ENCODE peak calls at places on chromosomes 2 and 18, in six cellular contexts. One of them, this sample, is unnamed.

GRCh38 chr2:217918220-217919024 is 84.4 kb downstream of the TNS1 start:
- DNase-seq in uterus: peak; percentile 74
- DNase-seq in PC-9: no peak
- DNase-seq in left lung: no peak
- DNase-seq in effector memory CD4-positive, alpha-beta T cell: no peak
- DNase-seq in ovary: peak; percentile 65
- DNase-seq in this sample: peak; percentile 85

GRCh38 chr2:239567786-239568185 is 167.0 kb upstream of the HDAC4 start:
- DNase-seq in uterus: no peak
- DNase-seq in PC-9: no peak
- DNase-seq in left lung: no peak
- DNase-seq in effector memory CD4-positive, alpha-beta T cell: no peak
- DNase-seq in ovary: no peak
- DNase-seq in this sample: peak; percentile 43

GRCh38 chr2:54106631-54107454 is 8.6 kb upstream of the ACYP2 start:
- DNase-seq in uterus: no peak
- DNase-seq in PC-9: peak; percentile 51
- DNase-seq in left lung: no peak
- DNase-seq in effector memory CD4-positive, alpha-beta T cell: peak; percentile 28
- DNase-seq in ovary: peak; percentile 32
- DNase-seq in this sample: no peak

GRCh38 chr2:234958311-234958710 is 6.5 kb downstream of the SH3BP4 start:
- DNase-seq in uterus: no peak
- DNase-seq in PC-9: no peak
- DNase-seq in left lung: peak; percentile 25
- DNase-seq in effector memory CD4-positive, alpha-beta T cell: no peak
- DNase-seq in ovary: no peak
- DNase-seq in this sample: peak; percentile 44

GRCh38 chr2:230591850-230592249 is 120.8 kb upstream of the CAB39 start:
- DNase-seq in uterus: no peak
- DNase-seq in PC-9: no peak
- DNase-seq in left lung: no peak
- DNase-seq in effector memory CD4-positive, alpha-beta T cell: no peak
- DNase-seq in ovary: no peak
- DNase-seq in this sample: no peak

GRCh38 chr2:24456610-24457556 is 34.2 kb upstream of the NCOA1 start:
- DNase-seq in uterus: peak; percentile 92
- DNase-seq in PC-9: peak; percentile 34
- DNase-seq in left lung: peak; percentile 77
- DNase-seq in effector memory CD4-positive, alpha-beta T cell: no peak
- DNase-seq in ovary: peak; percentile 89
- DNase-seq in this sample: peak; percentile 82

GRCh38 chr18:62596145-62597005 is 73.5 kb downstream of the ZCCHC2 start:
- DNase-seq in uterus: no peak
- DNase-seq in PC-9: no peak
- DNase-seq in left lung: no peak
- DNase-seq in effector memory CD4-positive, alpha-beta T cell: no peak
- DNase-seq in ovary: no peak
- DNase-seq in this sample: no peak

GRCh38 chr18:56647071-56647470 is 4.1 kb upstream of the WDR7 start:
- DNase-seq in uterus: no peak
- DNase-seq in PC-9: no peak
- DNase-seq in left lung: no peak
- DNase-seq in effector memory CD4-positive, alpha-beta T cell: no peak
- DNase-seq in ovary: no peak
- DNase-seq in this sample: no peak

GRCh38 chr2:224882291-224883171 is 159.7 kb downstream of the DOCK10 start:
- DNase-seq in uterus: no peak
- DNase-seq in PC-9: no peak
- DNase-seq in left lung: no peak
- DNase-seq in effector memory CD4-positive, alpha-beta T cell: no peak
- DNase-seq in ovary: no peak
- DNase-seq in this sample: no peak

GRCh38 chr2:148209598-148209997 is 188.7 kb downstream of the MBD5 start:
- DNase-seq in uterus: no peak
- DNase-seq in PC-9: no peak
- DNase-seq in left lung: no peak
- DNase-seq in effector memory CD4-positive, alpha-beta T cell: no peak
- DNase-seq in ovary: no peak
- DNase-seq in this sample: no peak

GRCh38 chr2:25558262-25558661 is 115.1 kb downstream of the DTNB start:
- DNase-seq in uterus: no peak
- DNase-seq in PC-9: no peak
- DNase-seq in left lung: no peak
- DNase-seq in effector memory CD4-positive, alpha-beta T cell: no peak
- DNase-seq in ovary: no peak
- DNase-seq in this sample: no peak

GRCh38 chr18:76115580-76115979 is 379.5 kb downstream of the ZNF516 start:
- DNase-seq in uterus: no peak
- DNase-seq in PC-9: no peak
- DNase-seq in left lung: no peak
- DNase-seq in effector memory CD4-positive, alpha-beta T cell: no peak
- DNase-seq in ovary: no peak
- DNase-seq in this sample: no peak

GRCh38 chr2:215680605-215681598 is 245.0 kb upstream of the FN1 start:
- DNase-seq in uterus: no peak
- DNase-seq in PC-9: peak; percentile 27
- DNase-seq in left lung: peak; percentile 54
- DNase-seq in effector memory CD4-positive, alpha-beta T cell: no peak
- DNase-seq in ovary: no peak
- DNase-seq in this sample: no peak

GRCh38 chr2:190335225-190335559 is 8.2 kb upstream of the INPP1 start:
- DNase-seq in uterus: no peak
- DNase-seq in PC-9: no peak
- DNase-seq in left lung: no peak
- DNase-seq in effector memory CD4-positive, alpha-beta T cell: no peak
- DNase-seq in ovary: no peak
- DNase-seq in this sample: no peak

GRCh38 chr18:54843302-54843701 is 15.0 kb downstream of the RAB27B start:
- DNase-seq in uterus: no peak
- DNase-seq in PC-9: no peak
- DNase-seq in left lung: no peak
- DNase-seq in effector memory CD4-positive, alpha-beta T cell: no peak
- DNase-seq in ovary: no peak
- DNase-seq in this sample: no peak

GRCh38 chr2:199612509-199613130 is 154.9 kb upstream of the SATB2 start:
- DNase-seq in uterus: no peak
- DNase-seq in PC-9: no peak
- DNase-seq in left lung: no peak
- DNase-seq in effector memory CD4-positive, alpha-beta T cell: no peak
- DNase-seq in ovary: no peak
- DNase-seq in this sample: no peak

GRCh38 chr2:85746313-85747004 is 7.3 kb upstream of the ATOH8 start:
- DNase-seq in uterus: no peak
- DNase-seq in PC-9: no peak
- DNase-seq in left lung: no peak
- DNase-seq in effector memory CD4-positive, alpha-beta T cell: no peak
- DNase-seq in ovary: no peak
- DNase-seq in this sample: no peak

GRCh38 chr2:214379227-214379626 is 31.6 kb upstream of the VWC2L start:
- DNase-seq in uterus: no peak
- DNase-seq in PC-9: no peak
- DNase-seq in left lung: no peak
- DNase-seq in effector memory CD4-positive, alpha-beta T cell: no peak
- DNase-seq in ovary: no peak
- DNase-seq in this sample: no peak

GRCh38 chr2:53104263-53104662 is 663.3 kb upstream of the CHAC2 start:
- DNase-seq in uterus: no peak
- DNase-seq in PC-9: peak; percentile 2
- DNase-seq in left lung: no peak
- DNase-seq in effector memory CD4-positive, alpha-beta T cell: no peak
- DNase-seq in ovary: no peak
- DNase-seq in this sample: no peak

GRCh38 chr18:64017870-64018269 is 48.0 kb downstream of the SERPINB8 start:
- DNase-seq in uterus: no peak
- DNase-seq in PC-9: no peak
- DNase-seq in left lung: no peak
- DNase-seq in effector memory CD4-positive, alpha-beta T cell: no peak
- DNase-seq in ovary: no peak
- DNase-seq in this sample: no peak

GRCh38 chr18:32919799-32920198 is 147.0 kb upstream of the KLHL14 start:
- DNase-seq in uterus: no peak
- DNase-seq in PC-9: no peak
- DNase-seq in left lung: no peak
- DNase-seq in effector memory CD4-positive, alpha-beta T cell: no peak
- DNase-seq in ovary: no peak
- DNase-seq in this sample: no peak

GRCh38 chr2:133819906-133820305 is 251.6 kb upstream of the NCKAP5 start:
- DNase-seq in uterus: no peak
- DNase-seq in PC-9: no peak
- DNase-seq in left lung: no peak
- DNase-seq in effector memory CD4-positive, alpha-beta T cell: no peak
- DNase-seq in ovary: no peak
- DNase-seq in this sample: no peak

GRCh38 chr2:37456479-37456878 is 112.0 kb downstream of the QPCT start:
- DNase-seq in uterus: no peak
- DNase-seq in PC-9: no peak
- DNase-seq in left lung: no peak
- DNase-seq in effector memory CD4-positive, alpha-beta T cell: peak; percentile 15
- DNase-seq in ovary: no peak
- DNase-seq in this sample: no peak

GRCh38 chr2:9373047-9373446 is 50.3 kb downstream of the ITGB1BP1 start:
- DNase-seq in uterus: no peak
- DNase-seq in PC-9: no peak
- DNase-seq in left lung: no peak
- DNase-seq in effector memory CD4-positive, alpha-beta T cell: no peak
- DNase-seq in ovary: no peak
- DNase-seq in this sample: peak; percentile 93

GRCh38 chr18:37575646-37576045 is 10.0 kb upstream of the CELF4 start:
- DNase-seq in uterus: no peak
- DNase-seq in PC-9: no peak
- DNase-seq in left lung: no peak
- DNase-seq in effector memory CD4-positive, alpha-beta T cell: no peak
- DNase-seq in ovary: no peak
- DNase-seq in this sample: no peak

GRCh38 chr2:181364492-181365175 is 92.6 kb upstream of the ITGA4 start:
- DNase-seq in uterus: no peak
- DNase-seq in PC-9: no peak
- DNase-seq in left lung: no peak
- DNase-seq in effector memory CD4-positive, alpha-beta T cell: no peak
- DNase-seq in ovary: no peak
- DNase-seq in this sample: no peak

GRCh38 chr2:196131384-196131861 is 40.0 kb downstream of the STK17B start:
- DNase-seq in uterus: no peak
- DNase-seq in PC-9: peak; percentile 25
- DNase-seq in left lung: no peak
- DNase-seq in effector memory CD4-positive, alpha-beta T cell: peak; percentile 45
- DNase-seq in ovary: no peak
- DNase-seq in this sample: no peak

GRCh38 chr18:45998244-45998643 is 31.1 kb upstream of the EPG5 start:
- DNase-seq in uterus: no peak
- DNase-seq in PC-9: no peak
- DNase-seq in left lung: no peak
- DNase-seq in effector memory CD4-positive, alpha-beta T cell: no peak
- DNase-seq in ovary: no peak
- DNase-seq in this sample: no peak

GRCh38 chr2:151789055-151789834 is 39.0 kb downstream of the ARL5A start:
- DNase-seq in uterus: no peak
- DNase-seq in PC-9: no peak
- DNase-seq in left lung: no peak
- DNase-seq in effector memory CD4-positive, alpha-beta T cell: no peak
- DNase-seq in ovary: no peak
- DNase-seq in this sample: no peak
- H3K27ac ChIP-seq in uterus: no peak overlapping the region
- H3K27ac ChIP-seq in PC-9: no peak overlapping the region
- H3K27ac ChIP-seq in left lung: no peak overlapping the region
- H3K27ac ChIP-seq in effector memory CD4-positive, alpha-beta T cell: no peak overlapping the region
- H3K27ac ChIP-seq in ovary: no peak overlapping the region
- H3K27ac ChIP-seq in this sample: no peak overlapping the region

GRCh38 chr2:8087480-8087840 is 594.4 kb upstream of the ID2 start:
- DNase-seq in uterus: no peak
- DNase-seq in PC-9: no peak
- DNase-seq in left lung: no peak
- DNase-seq in effector memory CD4-positive, alpha-beta T cell: no peak
- DNase-seq in ovary: no peak
- DNase-seq in this sample: no peak
- H3K27ac ChIP-seq in uterus: no peak overlapping the region
- H3K27ac ChIP-seq in PC-9: no peak overlapping the region
- H3K27ac ChIP-seq in left lung: no peak overlapping the region
- H3K27ac ChIP-seq in effector memory CD4-positive, alpha-beta T cell: no peak overlapping the region
- H3K27ac ChIP-seq in ovary: no peak overlapping the region
- H3K27ac ChIP-seq in this sample: no peak overlapping the region

GRCh38 chr18:13501896-13502295 is 224.5 kb downstream of the FAM210A start:
- DNase-seq in uterus: no peak
- DNase-seq in PC-9: no peak
- DNase-seq in left lung: no peak
- DNase-seq in effector memory CD4-positive, alpha-beta T cell: no peak
- DNase-seq in ovary: no peak
- DNase-seq in this sample: no peak
- H3K27ac ChIP-seq in uterus: no peak overlapping the region
- H3K27ac ChIP-seq in PC-9: no peak overlapping the region
- H3K27ac ChIP-seq in left lung: no peak overlapping the region
- H3K27ac ChIP-seq in effector memory CD4-positive, alpha-beta T cell: no peak overlapping the region
- H3K27ac ChIP-seq in ovary: no peak overlapping the region
- H3K27ac ChIP-seq in this sample: no peak overlapping the region

DNA sequence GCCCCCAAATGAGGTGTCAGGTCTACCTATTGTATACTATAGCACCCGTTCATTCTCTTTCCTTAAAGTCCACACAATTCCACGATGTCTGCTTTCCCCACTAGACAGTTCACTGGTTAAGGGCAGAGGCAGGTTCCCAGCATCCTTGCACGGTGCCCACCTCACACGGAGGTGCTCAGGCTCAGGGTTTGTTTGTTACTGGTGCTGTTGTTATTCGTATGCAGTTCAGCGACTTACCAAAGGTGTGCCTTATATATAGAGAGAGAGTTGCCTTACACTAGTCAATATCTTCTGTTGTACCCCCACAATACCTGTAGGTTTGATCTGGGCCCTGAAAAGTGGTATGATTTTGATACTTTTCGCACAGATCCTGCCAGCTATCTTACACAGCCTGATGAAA is 30.6 kb downstream of the SLC3A1 start:
- DNase-seq in uterus: no peak
- DNase-seq in PC-9: no peak
- DNase-seq in left lung: no peak
- DNase-seq in effector memory CD4-positive, alpha-beta T cell: no peak
- DNase-seq in ovary: no peak
- DNase-seq in this sample: no peak
- H3K27ac ChIP-seq in uterus: no peak overlapping the region
- H3K27ac ChIP-seq in PC-9: no peak overlapping the region
- H3K27ac ChIP-seq in left lung: no peak overlapping the region
- H3K27ac ChIP-seq in effector memory CD4-positive, alpha-beta T cell: no peak overlapping the region
- H3K27ac ChIP-seq in ovary: no peak overlapping the region
- H3K27ac ChIP-seq in this sample: no peak overlapping the region

GRCh38 chr2:150142561-150142960 is 344.9 kb downstream of the RND3 start:
- DNase-seq in uterus: no peak
- DNase-seq in PC-9: no peak
- DNase-seq in left lung: no peak
- DNase-seq in effector memory CD4-positive, alpha-beta T cell: no peak
- DNase-seq in ovary: no peak
- DNase-seq in this sample: no peak
- H3K27ac ChIP-seq in uterus: no peak overlapping the region
- H3K27ac ChIP-seq in PC-9: peak overlapping the region; percentile 94
- H3K27ac ChIP-seq in left lung: no peak overlapping the region
- H3K27ac ChIP-seq in effector memory CD4-positive, alpha-beta T cell: no peak overlapping the region
- H3K27ac ChIP-seq in ovary: no peak overlapping the region
- H3K27ac ChIP-seq in this sample: no peak overlapping the region

GRCh38 chr2:152472524-152472923 is 137.6 kb downstream of the FMNL2 start:
- DNase-seq in uterus: no peak
- DNase-seq in PC-9: no peak
- DNase-seq in left lung: no peak
- DNase-seq in effector memory CD4-positive, alpha-beta T cell: no peak
- DNase-seq in ovary: no peak
- DNase-seq in this sample: no peak
- H3K27ac ChIP-seq in uterus: no peak overlapping the region
- H3K27ac ChIP-seq in PC-9: peak overlapping the region; percentile 40
- H3K27ac ChIP-seq in left lung: no peak overlapping the region
- H3K27ac ChIP-seq in effector memory CD4-positive, alpha-beta T cell: no peak overlapping the region
- H3K27ac ChIP-seq in ovary: no peak overlapping the region
- H3K27ac ChIP-seq in this sample: no peak overlapping the region

This sample was measured in kidney.